ENCODE peak calls at places on chromosomes 5 and 9, in nine cellular contexts. F is NCI-H446 treated with DMSO at 0.1 percent for 48 hours; H is colonic mucosa; G is GM23248; M is anterior cingulate cortex; Q is activated naive CD8-positive, alpha-beta T cell treated with anti-CD3 and anti-CD28 coated beads, Interleukin-2, amount 50 U/mL, for 24 hours; C is NB4; I is progenitor cell of endocrine pancreas; Y is stimulated activated CD4-positive, alpha-beta T cell treated with anti-CD3 and anti-CD28 coated beads, Interleukin-1b, Interleukin-23, amount 100 ng/mL, for 48 hours. X is an unnamed sample.

GRCh38 chr5:41176952-41177351 is 36.4 kb downstream of the C6 start:
- DNase-seq in I (no peak), M (no peak), H (no peak), G (peak), C (no peak), Y (no peak), F (no peak), Q (no peak), X (no peak)

GRCh38 chr5:71586052-71586940 is 844 bp upstream of the MCCC2 start:
- DNase-seq in H (no peak), G (no peak), C (peak), Y (peak), I (no peak), F (no peak), Q (peak), M (no peak), X (peak)

GRCh38 chr5:130885027-130885426 is 280.0 kb downstream of the HINT1 start:
- DNase-seq in Q (no peak), Y (no peak), C (no peak), F (no peak), G (no peak), M (no peak), H (peak), I (no peak), X (no peak)

GRCh38 chr9:111613436-111614040 is 14.1 kb upstream of the PTGR1 start:
- DNase-seq in M (no peak), Q (no peak), G (no peak), C (no peak), F (no peak), I (no peak), H (peak), Y (no peak), X (no peak)

GRCh38 chr9:93268551-93269314 is 84.8 kb downstream of the WNK2 start:
- DNase-seq in G (no peak), Y (no peak), M (no peak), H (peak), F (no peak), C (no peak), I (peak), Q (peak), X (peak)

GRCh38 chr9:20611751-20612287 is 10.5 kb downstream of the MLLT3 start:
- DNase-seq in I (no peak), M (no peak), H (no peak), Q (no peak), Y (no peak), C (peak), G (peak), F (no peak), X (no peak)

GRCh38 chr5:62374090-62374489 is 29.6 kb downstream of the DIMT1 start:
- DNase-seq in F (no peak), C (no peak), I (no peak), G (no peak), Y (no peak), H (no peak), Q (no peak), M (no peak), X (no peak)

GRCh38 chr5:170148430-170149205 is 42.9 kb downstream of the FOXI1 start:
- DNase-seq in I (no peak), C (no peak), Y (no peak), H (peak), G (no peak), M (no peak), Q (no peak), F (no peak), X (peak)

GRCh38 chr5:82881571-82882200 is 195.5 kb downstream of the TMEM167A start:
- DNase-seq in G (no peak), H (no peak), Q (no peak), Y (no peak), F (no peak), C (no peak), I (no peak), M (no peak), X (no peak)

GRCh38 chr5:95217881-95218280 is 67.0 kb downstream of the MCTP1 start:
- DNase-seq in M (no peak), C (no peak), F (no peak), H (no peak), Q (no peak), G (no peak), I (no peak), Y (no peak), X (no peak)

GRCh38 chr9:110109331-110110110 is 98.4 kb downstream of the C9orf152 start:
- DNase-seq in F (no peak), G (no peak), Y (no peak), M (no peak), H (no peak), I (no peak), C (no peak), Q (no peak), X (no peak)